ENCODE peak calls at places on chromosomes 16 and 17, in four cellular contexts. I is ovary, U is aorta, Y is breast epithelium. O is an unnamed sample.
A peak's percentile ranks its signal among the peaks of the same experiment; 100 is the strongest.

GRCh38 chr16:84477661-84478060 is 26.8 kb downstream of the MEAK7 start:
- DNase-seq in I (no peak), U (no peak), Y (no peak), O (no peak)

GRCh38 chr16:68764866-68765265 is 27.8 kb downstream of the CDH1 start:
- DNase-seq in Y (no peak), I (no peak), U (no peak), O (no peak)

GRCh38 chr17:2926019-2926650 is 129.9 kb downstream of the RAP1GAP2 start:
- DNase-seq in I (no peak), Y (peak; percentile 73), U (no peak), O (no peak)

GRCh38 chr16:53482123-53482522 is 20.9 kb downstream of the AKTIP start:
- DNase-seq in I (no peak), Y (no peak), U (no peak), O (no peak)

GRCh38 chr17:51912939-51913338 is 245.6 kb downstream of the CA10 start:
- DNase-seq in Y (no peak), I (no peak), U (no peak), O (no peak)

GRCh38 chr17:71535311-71535710 is 585.5 kb upstream of the SOX9 start:
- DNase-seq in I (no peak), Y (peak; percentile 66), U (no peak), O (no peak)

GRCh38 chr16:68893710-68894705 is 50.7 kb downstream of the TANGO6 start:
- DNase-seq in I (no peak), Y (no peak), U (no peak), O (no peak)

GRCh38 chr17:75242461-75243042 is 18.9 kb downstream of the GGA3 start:
- DNase-seq in U (no peak), I (no peak), Y (no peak), O (no peak)

GRCh38 chr17:27603870-27604794 is 26.9 kb upstream of the LGALS9 start:
- DNase-seq in I (no peak), U (peak; percentile 34), Y (no peak), O (no peak)

GRCh38 chr16:26668026-26668425 is 398.7 kb upstream of the C16orf82 start:
- DNase-seq in U (no peak), Y (no peak), I (no peak), O (no peak)

GRCh38 chr17:74212262-74212912 is 984 bp upstream of the TTYH2 start:
- DNase-seq in I (no peak), U (peak; percentile 70), Y (no peak), O (no peak)

GRCh38 chr17:38564869-38565268 is 40.9 kb downstream of the SRCIN1 start:
- DNase-seq in I (no peak), U (no peak), Y (no peak), O (no peak)

GRCh38 chr17:27338536-27338985 is 44.6 kb downstream of the WSB1 start:
- DNase-seq in U (no peak), Y (no peak), I (no peak), O (no peak)

GRCh38 chr16:49440156-49441065 is 66.8 kb downstream of the C16orf78 start:
- DNase-seq in Y (no peak), U (no peak), I (no peak), O (no peak)

GRCh38 chr17:17096438-17097178 is 54.4 kb downstream of the MPRIP start:
- DNase-seq in I (no peak), U (no peak), Y (no peak), O (no peak)

GRCh38 chr17:55745258-55745657 is 5.6 kb upstream of the PCTP start:
- DNase-seq in U (no peak), Y (no peak), I (no peak), O (no peak)

GRCh38 chr17:29237476-29238132 is 9.1 kb upstream of the CRYBA1 start:
- DNase-seq in Y (no peak), U (no peak), I (no peak), O (no peak)

GRCh38 chr16:907819-908218 is 63.0 kb downstream of the LMF1 start:
- DNase-seq in Y (no peak), U (peak; percentile 12), I (no peak), O (peak; percentile 61)

GRCh38 chr17:72184805-72185204 is 64.0 kb downstream of the SOX9 start:
- DNase-seq in Y (no peak), U (no peak), I (no peak), O (no peak)

GRCh38 chr16:87538594-87538993 is 45.8 kb upstream of the ZCCHC14 start:
- DNase-seq in I (no peak), U (peak; percentile 77), Y (no peak), O (no peak)

GRCh38 chr16:85611205-85611454 is 2.0 kb upstream of the GSE1 start:
- DNase-seq in Y (no peak), U (no peak), I (peak; percentile 39), O (no peak)

GRCh38 chr17:73787036-73787720 is 142.9 kb upstream of the SDK2 start:
- DNase-seq in U (no peak), I (no peak), Y (no peak), O (no peak)

GRCh38 chr17:33039874-33040273 is 48.2 kb downstream of the SPACA3 start:
- DNase-seq in U (no peak), Y (no peak), I (no peak), O (no peak)

GRCh38 chr17:79836952-79837887 is 2.0 kb downstream of the CBX4 start:
- DNase-seq in Y (peak; percentile 91), U (peak; percentile 83), I (peak; percentile 37), O (peak; percentile 91)

GRCh38 chr16:73847090-73847489 is 449.5 kb upstream of the PSMD7 start:
- DNase-seq in I (no peak), Y (no peak), U (no peak), O (no peak)

GRCh38 chr17:73138541-73139138 is 26.2 kb upstream of the SSTR2 start:
- DNase-seq in U (no peak), Y (no peak), I (no peak), O (no peak)

GRCh38 chr17:74183411-74183810 is 20.1 kb upstream of the RPL38 start:
- DNase-seq in U (no peak), I (no peak), Y (no peak), O (no peak)

GRCh38 chr16:19236561-19236960 is 49.0 kb upstream of the CLEC19A start:
- DNase-seq in Y (no peak), U (no peak), I (no peak), O (no peak)

GRCh38 chr17:65277576-65277975 is 140.4 kb downstream of the RGS9 start:
- DNase-seq in I (no peak), Y (no peak), U (no peak), O (no peak)

GRCh38 chr16:79592150-79592549 is 8.4 kb downstream of the MAF start:
- DNase-seq in U (no peak), Y (no peak), I (no peak), O (no peak)
- H3K27ac ChIP-seq in U (no peak overlapping the region), Y (peak overlapping the region; percentile 18), I (peak overlapping the region; percentile 54), O (peak overlapping the region; percentile 81)

DNA sequence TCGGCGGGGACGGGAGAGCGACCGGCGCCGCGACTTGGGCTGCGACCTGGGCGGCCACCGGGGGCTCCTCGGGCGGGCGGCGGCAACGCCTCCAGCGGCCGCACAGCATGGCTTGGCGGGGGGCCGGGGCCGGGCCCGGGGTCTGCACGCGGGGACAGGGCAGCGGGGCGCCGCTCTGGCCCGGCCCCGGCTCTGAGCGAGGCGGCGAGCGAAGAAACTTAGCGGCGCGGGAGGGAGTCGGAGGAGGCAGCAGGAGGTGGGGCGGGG is at the start of gene PLCD3:
- DNase-seq in U (no peak), I (no peak), Y (no peak), O (no peak)
- H3K4me1 ChIP-seq in U (no peaks in the 10 kb centered on the region), I (peaks cover 19% of the 10 kb centered on the region), Y (peaks cover 15% of the 10 kb centered on the region), O (peaks cover 56% of the 10 kb centered on the region)

GRCh38 chr17:59485018-59485417 is 80.4 kb upstream of the DHX40 start:
- DNase-seq in I (no peak), U (no peak), Y (no peak), O (no peak)
- H3K27ac ChIP-seq in I (no peak overlapping the region), U (no peak overlapping the region), Y (no peak overlapping the region), O (no peak overlapping the region)

DNA sequence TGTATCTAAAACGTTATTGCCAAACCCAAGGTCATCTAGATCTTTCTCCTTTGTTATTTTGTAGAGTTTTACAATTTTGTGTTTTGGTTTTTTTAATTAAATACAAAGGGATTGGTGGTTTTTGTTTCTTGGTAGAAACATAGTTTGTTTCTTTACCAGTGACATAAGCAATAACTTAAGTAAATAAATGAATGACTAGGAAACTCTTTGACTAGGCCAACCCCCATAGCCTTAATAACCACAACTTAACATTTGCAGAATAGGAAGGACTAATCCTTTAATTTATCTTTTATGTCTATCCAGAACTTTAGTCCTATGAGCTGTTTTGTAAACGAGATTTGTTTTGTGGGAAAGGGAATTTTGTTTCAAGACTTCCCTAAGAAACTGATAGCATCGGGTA is 162.5 kb downstream of the PRKCA start:
- DNase-seq in U (no peak), Y (no peak), I (no peak), O (no peak)
- H3K4me1 ChIP-seq in U (no peaks in the 10 kb centered on the region), Y (no peaks in the 10 kb centered on the region), I (peaks cover 11% of the 10 kb centered on the region), O (peaks cover 22% of the 10 kb centered on the region)

GRCh38 chr17:40071720-40072480 is 9.1 kb downstream of the THRA start:
- DNase-seq in Y (peak; percentile 80), U (peak; percentile 83), I (peak; percentile 64), O (peak; percentile 89)
- H3K27ac ChIP-seq in Y (peak overlapping the region; percentile 96), U (peak overlapping the region; percentile 90), I (peak overlapping the region; percentile 91), O (peak overlapping the region; percentile 83)

GRCh38 chr16:61544165-61544564 is 492.1 kb downstream of the CDH8 start:
- DNase-seq in U (no peak), Y (no peak), I (no peak), O (no peak)
- H3K4me1 ChIP-seq in U (no peaks in the 10 kb centered on the region), Y (no peaks in the 10 kb centered on the region), I (no peaks in the 10 kb centered on the region), O (no peaks in the 10 kb centered on the region)

DNA sequence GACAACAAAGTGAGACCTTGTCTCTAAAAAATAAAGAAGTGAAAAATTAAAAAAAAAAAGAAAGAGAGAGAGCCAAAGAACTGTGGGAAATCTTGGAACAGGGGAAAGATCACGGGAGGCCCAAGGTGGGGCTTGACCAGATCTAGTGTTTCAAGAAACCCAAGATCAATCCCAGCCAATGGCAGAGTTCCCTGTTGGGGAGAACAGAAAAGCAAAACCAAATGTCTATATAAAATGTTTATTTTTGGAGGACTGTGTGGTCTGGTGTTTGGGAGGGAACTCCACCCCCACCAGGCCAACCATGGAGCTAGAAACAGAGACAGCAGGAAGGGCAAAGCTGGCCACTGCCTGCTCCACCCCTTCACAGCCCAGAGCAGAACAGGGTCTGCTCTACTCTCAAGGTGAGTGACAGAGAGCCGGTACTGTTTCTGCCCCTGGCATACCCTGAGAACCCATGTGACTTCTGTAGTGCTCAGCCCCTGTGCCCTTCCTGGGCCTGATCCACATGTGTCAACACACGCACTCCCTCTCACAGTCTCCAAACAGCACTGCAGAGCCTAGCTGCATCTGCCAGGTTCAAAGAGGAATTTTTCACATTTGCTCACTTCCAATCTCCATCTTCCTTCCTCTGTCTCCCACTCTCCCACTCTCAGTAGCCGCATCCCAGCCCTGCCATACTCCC is 3.7 kb downstream of the TMEM101 start:
- DNase-seq in I (no peak), Y (no peak), U (no peak), O (no peak)
- H3K27ac ChIP-seq in I (no peak overlapping the region), Y (no peak overlapping the region), U (no peak overlapping the region), O (no peak overlapping the region)